ENCODE peak calls at places on chromosomes 4 and X, in seven cellular contexts. One of them, this sample, is unnamed.

GRCh38 chr4:104416725-104417363 is 77.8 kb downstream of the CXXC4 start:
- DNase-seq in endothelial cell: no peak
- DNase-seq in HFF-Myc: no peak
- DNase-seq in choroid plexus epithelial cell: no peak
- DNase-seq in Calu3: no peak
- DNase-seq in astrocyte of the cerebellum: no peak
- DNase-seq in omental fat pad: no peak
- DNase-seq in this sample: no peak

GRCh38 chr4:158819942-158820786 is 51.3 kb downstream of the FNIP2 start:
- DNase-seq in HFF-Myc: no peak
- DNase-seq in choroid plexus epithelial cell: peak
- DNase-seq in omental fat pad: no peak
- DNase-seq in astrocyte of the cerebellum: no peak
- DNase-seq in endothelial cell: no peak
- DNase-seq in Calu3: no peak
- DNase-seq in this sample: no peak

GRCh38 chr4:140813804-140814203 is 57.6 kb upstream of the TBC1D9 start:
- DNase-seq in HFF-Myc: no peak
- DNase-seq in omental fat pad: no peak
- DNase-seq in choroid plexus epithelial cell: no peak
- DNase-seq in astrocyte of the cerebellum: no peak
- DNase-seq in endothelial cell: no peak
- DNase-seq in Calu3: no peak
- DNase-seq in this sample: no peak

GRCh38 chrX:123698979-123699378 is 33.9 kb downstream of the THOC2 start:
- DNase-seq in Calu3: no peak
- DNase-seq in HFF-Myc: no peak
- DNase-seq in endothelial cell: no peak
- DNase-seq in astrocyte of the cerebellum: peak
- DNase-seq in choroid plexus epithelial cell: peak
- DNase-seq in omental fat pad: no peak
- DNase-seq in this sample: no peak

GRCh38 chr4:30833206-30833605 is 113.0 kb downstream of the PCDH7 start:
- DNase-seq in HFF-Myc: no peak
- DNase-seq in endothelial cell: no peak
- DNase-seq in astrocyte of the cerebellum: no peak
- DNase-seq in choroid plexus epithelial cell: no peak
- DNase-seq in Calu3: no peak
- DNase-seq in omental fat pad: no peak
- DNase-seq in this sample: no peak

GRCh38 chr4:86917212-86918039 is 17.4 kb upstream of the AFF1 start:
- DNase-seq in choroid plexus epithelial cell: no peak
- DNase-seq in endothelial cell: no peak
- DNase-seq in HFF-Myc: no peak
- DNase-seq in omental fat pad: no peak
- DNase-seq in Calu3: no peak
- DNase-seq in astrocyte of the cerebellum: no peak
- DNase-seq in this sample: no peak

GRCh38 chr4:74146581-74147129 is 11.3 kb upstream of the MTHFD2L start:
- DNase-seq in astrocyte of the cerebellum: no peak
- DNase-seq in Calu3: no peak
- DNase-seq in HFF-Myc: no peak
- DNase-seq in endothelial cell: no peak
- DNase-seq in omental fat pad: no peak
- DNase-seq in choroid plexus epithelial cell: no peak
- DNase-seq in this sample: no peak

GRCh38 chr4:7759635-7760034 is 180.0 kb downstream of the AFAP1 start:
- DNase-seq in Calu3: no peak
- DNase-seq in HFF-Myc: no peak
- DNase-seq in astrocyte of the cerebellum: no peak
- DNase-seq in choroid plexus epithelial cell: no peak
- DNase-seq in omental fat pad: no peak
- DNase-seq in endothelial cell: no peak
- DNase-seq in this sample: no peak

GRCh38 chr4:169151671-169152070 is 119.1 kb downstream of the SH3RF1 start:
- DNase-seq in endothelial cell: no peak
- DNase-seq in astrocyte of the cerebellum: no peak
- DNase-seq in HFF-Myc: no peak
- DNase-seq in Calu3: no peak
- DNase-seq in choroid plexus epithelial cell: peak
- DNase-seq in omental fat pad: no peak
- DNase-seq in this sample: peak

GRCh38 chrX:106220177-106220576 is 52.1 kb downstream of the PWWP3B start:
- DNase-seq in astrocyte of the cerebellum: no peak
- DNase-seq in choroid plexus epithelial cell: peak
- DNase-seq in HFF-Myc: no peak
- DNase-seq in omental fat pad: no peak
- DNase-seq in Calu3: no peak
- DNase-seq in endothelial cell: no peak
- DNase-seq in this sample: no peak
- TF ChIP-seq CTCF in astrocyte of the cerebellum: peak
- TF ChIP-seq CTCF in choroid plexus epithelial cell: peak
- TF ChIP-seq CTCF in HFF-Myc: peak
- TF ChIP-seq CTCF in omental fat pad: no peak
- TF ChIP-seq CTCF in Calu3: peak
- TF ChIP-seq CTCF in endothelial cell: no peak
- TF ChIP-seq CTCF in this sample: no peak

DNA sequence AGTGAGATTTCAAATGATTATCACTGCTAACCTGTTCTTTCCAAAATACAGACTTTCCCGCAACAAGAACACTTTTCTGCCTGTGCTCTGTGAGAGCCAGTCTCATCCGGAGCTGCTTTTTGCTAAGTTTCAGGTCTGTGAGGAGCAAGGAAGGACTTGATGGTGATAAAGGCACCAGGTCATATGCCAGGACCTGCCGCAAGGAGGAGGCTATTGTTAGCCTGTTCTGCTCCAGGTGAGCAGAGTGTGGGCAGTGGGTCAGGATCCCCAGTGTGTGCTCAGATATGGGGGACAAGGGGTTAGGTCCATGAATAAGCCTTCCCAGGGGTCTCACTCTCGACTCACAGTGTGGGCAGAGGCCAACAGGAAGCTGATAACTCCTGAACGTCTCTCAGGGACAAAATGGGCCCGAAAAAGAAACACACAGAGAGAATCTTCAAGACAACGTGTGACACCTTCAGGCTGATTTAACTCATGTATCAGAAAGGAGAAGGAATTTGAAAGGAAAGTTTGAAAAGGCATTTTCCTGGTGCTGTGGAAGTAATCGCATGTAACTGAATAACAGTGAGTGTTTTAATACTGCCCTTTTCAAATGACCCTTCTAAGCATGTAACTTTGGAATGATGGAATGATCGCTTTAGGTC is 57.7 kb upstream of the PDLIM3 start:
- DNase-seq in choroid plexus epithelial cell: peak
- DNase-seq in HFF-Myc: no peak
- DNase-seq in Calu3: no peak
- DNase-seq in endothelial cell: no peak
- DNase-seq in astrocyte of the cerebellum: no peak
- DNase-seq in omental fat pad: no peak
- DNase-seq in this sample: no peak
- TF ChIP-seq CTCF in choroid plexus epithelial cell: peak
- TF ChIP-seq CTCF in HFF-Myc: no peak
- TF ChIP-seq CTCF in Calu3: no peak
- TF ChIP-seq CTCF in endothelial cell: no peak
- TF ChIP-seq CTCF in astrocyte of the cerebellum: no peak
- TF ChIP-seq CTCF in omental fat pad: no peak
- TF ChIP-seq CTCF in this sample: no peak

GRCh38 chr4:14177987-14178386 is 550.5 kb upstream of the BOD1L1 start:
- DNase-seq in astrocyte of the cerebellum: no peak
- DNase-seq in Calu3: no peak
- DNase-seq in endothelial cell: no peak
- DNase-seq in HFF-Myc: no peak
- DNase-seq in choroid plexus epithelial cell: no peak
- DNase-seq in omental fat pad: no peak
- DNase-seq in this sample: no peak
- TF ChIP-seq CTCF in astrocyte of the cerebellum: no peak
- TF ChIP-seq CTCF in Calu3: no peak
- TF ChIP-seq CTCF in endothelial cell: no peak
- TF ChIP-seq CTCF in HFF-Myc: no peak
- TF ChIP-seq CTCF in choroid plexus epithelial cell: no peak
- TF ChIP-seq CTCF in omental fat pad: no peak
- TF ChIP-seq CTCF in this sample: no peak

GRCh38 chr4:144353240-144353639 is 212.7 kb upstream of the GYPA start:
- DNase-seq in omental fat pad: no peak
- DNase-seq in astrocyte of the cerebellum: no peak
- DNase-seq in endothelial cell: no peak
- DNase-seq in Calu3: no peak
- DNase-seq in choroid plexus epithelial cell: no peak
- DNase-seq in HFF-Myc: no peak
- DNase-seq in this sample: no peak

GRCh38 chr4:144357970-144358369 is 217.5 kb upstream of the GYPA start:
- DNase-seq in endothelial cell: no peak
- DNase-seq in astrocyte of the cerebellum: no peak
- DNase-seq in choroid plexus epithelial cell: peak
- DNase-seq in Calu3: no peak
- DNase-seq in HFF-Myc: no peak
- DNase-seq in omental fat pad: no peak
- DNase-seq in this sample: no peak

GRCh38 chr4:144356941-144357381 is 216.4 kb upstream of the GYPA start:
- DNase-seq in Calu3: no peak
- DNase-seq in choroid plexus epithelial cell: peak
- DNase-seq in astrocyte of the cerebellum: no peak
- DNase-seq in endothelial cell: peak
- DNase-seq in HFF-Myc: no peak
- DNase-seq in omental fat pad: no peak
- DNase-seq in this sample: no peak

GRCh38 chr4:144360394-144360793 is 219.9 kb upstream of the GYPA start:
- DNase-seq in astrocyte of the cerebellum: no peak
- DNase-seq in choroid plexus epithelial cell: peak
- DNase-seq in HFF-Myc: no peak
- DNase-seq in omental fat pad: no peak
- DNase-seq in endothelial cell: no peak
- DNase-seq in Calu3: no peak
- DNase-seq in this sample: no peak

GRCh38 chr4:144355809-144356757 is 215.6 kb upstream of the GYPA start:
- DNase-seq in astrocyte of the cerebellum: peak
- DNase-seq in omental fat pad: no peak
- DNase-seq in Calu3: peak
- DNase-seq in HFF-Myc: peak
- DNase-seq in endothelial cell: peak
- DNase-seq in choroid plexus epithelial cell: peak
- DNase-seq in this sample: peak
- TF ChIP-seq CTCF in astrocyte of the cerebellum: no peak
- TF ChIP-seq CTCF in omental fat pad: no peak
- TF ChIP-seq CTCF in Calu3: no peak
- TF ChIP-seq CTCF in HFF-Myc: no peak
- TF ChIP-seq CTCF in endothelial cell: no peak
- TF ChIP-seq CTCF in choroid plexus epithelial cell: peak
- TF ChIP-seq CTCF in this sample: peak

GRCh38 chr4:75708218-75708691 is 16.1 kb upstream of the USO1 start:
- DNase-seq in omental fat pad: no peak
- DNase-seq in HFF-Myc: no peak
- DNase-seq in choroid plexus epithelial cell: peak
- DNase-seq in endothelial cell: peak
- DNase-seq in astrocyte of the cerebellum: no peak
- DNase-seq in Calu3: no peak
- DNase-seq in this sample: no peak
- TF ChIP-seq CTCF in omental fat pad: no peak
- TF ChIP-seq CTCF in HFF-Myc: peak
- TF ChIP-seq CTCF in choroid plexus epithelial cell: peak
- TF ChIP-seq CTCF in endothelial cell: no peak
- TF ChIP-seq CTCF in astrocyte of the cerebellum: peak
- TF ChIP-seq CTCF in Calu3: no peak
- TF ChIP-seq CTCF in this sample: no peak

GRCh38 chrX:37825225-37825842 is 22.0 kb downstream of the DYNLT3 start:
- DNase-seq in choroid plexus epithelial cell: peak
- DNase-seq in omental fat pad: peak
- DNase-seq in endothelial cell: peak
- DNase-seq in Calu3: peak
- DNase-seq in HFF-Myc: no peak
- DNase-seq in astrocyte of the cerebellum: no peak
- DNase-seq in this sample: no peak
- TF ChIP-seq CTCF in choroid plexus epithelial cell: peak
- TF ChIP-seq CTCF in omental fat pad: peak
- TF ChIP-seq CTCF in endothelial cell: peak
- TF ChIP-seq CTCF in Calu3: peak
- TF ChIP-seq CTCF in HFF-Myc: peak
- TF ChIP-seq CTCF in astrocyte of the cerebellum: peak
- TF ChIP-seq CTCF in this sample: peak

GRCh38 chr4:163251204-163251603 is 81.2 kb downstream of the NPY1R start:
- DNase-seq in astrocyte of the cerebellum: no peak
- DNase-seq in Calu3: no peak
- DNase-seq in endothelial cell: no peak
- DNase-seq in choroid plexus epithelial cell: peak
- DNase-seq in HFF-Myc: no peak
- DNase-seq in omental fat pad: no peak
- DNase-seq in this sample: no peak
- TF ChIP-seq CTCF in astrocyte of the cerebellum: no peak
- TF ChIP-seq CTCF in Calu3: no peak
- TF ChIP-seq CTCF in endothelial cell: no peak
- TF ChIP-seq CTCF in choroid plexus epithelial cell: peak
- TF ChIP-seq CTCF in HFF-Myc: no peak
- TF ChIP-seq CTCF in omental fat pad: no peak
- TF ChIP-seq CTCF in this sample: no peak